ENCODE peak calls at places on chromosomes 13 and 19, in eight cellular contexts. A, B, J, G, Z, I, P and O are unnamed samples. For H3K9me3, the result is how much of the 10 kb centered on the place peaks cover.

GRCh38 chr19:3851254-3852176 is 17.3 kb downstream of the ZFR2 start:
- DNase-seq in B (no peak), P (no peak), I (no peak), A (no peak), G (no peak), J (no peak), Z (no peak), O (no peak)

GRCh38 chr19:33005440-33005839 is 33.4 kb downstream of the FAAP24 start:
- DNase-seq in P (no peak), B (no peak), I (no peak), G (no peak), J (peak), A (no peak), Z (no peak), O (no peak)

GRCh38 chr19:1183543-1184172 is 9.6 kb upstream of the SBNO2 start:
- DNase-seq in B (peak), P (no peak), I (no peak), J (no peak), G (peak), A (peak), Z (no peak), O (peak)

GRCh38 chr19:35773020-35773809 is 2.1 kb upstream of the ARHGAP33 start:
- DNase-seq in A (no peak), J (no peak), Z (no peak), G (no peak), P (no peak), I (no peak), B (peak), O (no peak)

GRCh38 chr13:82803341-82803740 is 1078.9 kb downstream of the SLITRK1 start:
- DNase-seq in B (no peak), J (no peak), Z (no peak), I (no peak), G (no peak), P (no peak), A (no peak), O (no peak)

GRCh38 chr13:102504002-102504401 is 92.8 kb upstream of the TPP2 start:
- DNase-seq in I (no peak), A (no peak), G (no peak), J (no peak), P (no peak), B (no peak), Z (no peak), O (no peak)

GRCh38 chr13:100304241-100304640 is 215.3 kb downstream of the PCCA start:
- DNase-seq in Z (no peak), I (no peak), J (no peak), P (no peak), A (no peak), G (no peak), B (no peak), O (no peak)

GRCh38 chr13:86020350-86021002 is 221.3 kb upstream of the SLITRK6 start:
- DNase-seq in G (no peak), A (no peak), P (no peak), Z (no peak), B (peak), I (no peak), J (no peak), O (no peak)

GRCh38 chr13:84831666-84832657 is 949.7 kb upstream of the SLITRK1 start:
- DNase-seq in G (no peak), Z (no peak), A (no peak), P (peak), J (no peak), B (no peak), I (no peak), O (no peak)

GRCh38 chr13:73273276-73273675 is 214.5 kb downstream of the KLF5 start:
- DNase-seq in J (no peak), P (no peak), Z (no peak), I (no peak), G (no peak), A (no peak), B (no peak), O (no peak)

DNA sequence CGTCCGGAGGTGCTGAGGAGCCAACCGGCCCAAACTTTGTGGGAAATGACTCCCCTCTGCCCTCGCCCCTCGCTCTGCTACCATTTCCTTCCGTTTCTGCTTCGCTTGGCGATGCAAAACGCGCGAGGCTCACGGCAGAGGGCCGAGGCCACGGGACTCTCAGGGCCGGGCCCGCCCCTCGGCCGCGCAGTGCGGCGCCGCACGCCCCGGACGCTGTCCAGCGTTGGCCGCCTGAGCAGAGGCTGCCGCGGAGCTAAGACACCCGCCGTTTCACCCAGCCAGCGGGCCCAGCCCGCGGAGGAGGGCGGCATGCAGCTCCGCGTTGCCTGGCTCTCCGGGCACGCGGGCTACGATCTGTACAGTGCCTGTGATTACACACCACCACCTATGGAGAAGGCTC is 2.1 kb upstream of the ZNF578 start:
- DNase-seq in A (no peak), I (no peak), J (no peak), G (no peak), P (no peak), B (no peak), Z (no peak), O (no peak)
- H3K9me3 ChIP-seq in A (under half), I (under half), J (under half), G (under half), P (under half), B (under half), Z (under half), O (under half)

GRCh38 chr13:67075239-67075638 is 154.9 kb downstream of the PCDH9 start:
- DNase-seq in A (no peak), Z (no peak), G (no peak), B (peak), P (no peak), J (no peak), I (no peak), O (no peak)

GRCh38 chr13:67080351-67080750 is 149.8 kb downstream of the PCDH9 start:
- DNase-seq in B (no peak), A (no peak), G (no peak), Z (no peak), P (no peak), J (no peak), I (no peak), O (no peak)

GRCh38 chr13:67076378-67076777 is 153.8 kb downstream of the PCDH9 start:
- DNase-seq in J (no peak), A (no peak), B (peak), I (no peak), P (no peak), Z (no peak), G (no peak), O (no peak)

GRCh38 chr13:67078062-67078461 is 152.1 kb downstream of the PCDH9 start:
- DNase-seq in J (no peak), B (no peak), I (no peak), A (no peak), G (no peak), Z (no peak), P (no peak), O (no peak)

GRCh38 chr13:67077132-67077531 is 153.0 kb downstream of the PCDH9 start:
- DNase-seq in A (no peak), P (no peak), Z (no peak), G (no peak), I (no peak), B (no peak), J (no peak), O (no peak)
- TF ChIP-seq POLR2A in A (no peak), P (no peak), Z (no peak), G (no peak), I (no peak), B (no peak), J (no peak), O (no peak)

DNA sequence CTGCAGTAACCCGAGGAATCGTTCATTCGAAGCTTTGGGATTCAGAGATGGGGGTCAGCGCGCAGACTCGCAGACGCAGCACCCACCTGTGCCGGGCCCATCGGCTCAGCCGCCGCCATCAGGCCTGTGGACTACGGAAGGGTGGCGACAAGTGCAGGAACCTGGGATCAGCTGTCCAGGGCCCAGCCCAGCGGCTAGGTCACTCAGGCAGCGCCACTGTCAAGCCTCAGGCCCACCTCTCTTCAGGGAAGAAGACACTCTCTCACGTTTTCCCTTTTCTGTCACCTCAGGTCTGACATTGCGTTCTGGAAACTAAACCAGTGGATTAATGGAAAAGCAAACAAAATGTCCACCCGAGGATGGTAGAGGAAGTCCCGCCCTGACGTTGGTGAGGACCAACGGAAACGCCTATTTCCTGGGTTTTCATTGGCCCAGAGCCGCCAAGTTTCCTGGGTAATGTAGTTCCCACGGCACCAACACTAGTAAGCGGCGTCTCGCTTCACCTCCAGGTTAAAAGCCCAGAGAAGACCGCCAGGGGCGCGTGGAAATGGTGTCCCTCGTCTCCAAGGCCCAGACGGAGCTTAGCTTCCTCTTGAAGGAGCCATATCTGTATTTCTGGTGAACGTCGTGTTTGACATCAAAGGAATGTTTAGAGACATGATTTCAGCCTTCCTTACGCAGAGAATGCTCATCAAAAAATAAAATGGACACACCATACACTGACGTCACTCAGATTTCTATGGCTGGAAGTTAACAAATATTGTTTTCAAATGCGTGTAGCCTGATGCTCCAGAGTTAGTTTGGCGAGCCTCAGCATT is at the start of gene ZNF772:
- DNase-seq in B (peak), I (peak), Z (peak), G (peak), P (peak), A (peak), J (peak), O (peak)
- H3K9me3 ChIP-seq in B (under half), I (under half), Z (under half), G (under half), P (under half), A (under half), J (under half), O (under half)

GRCh38 chr19:13731147-13731964 is 33.0 kb upstream of the MRI1 start:
- DNase-seq in B (peak), J (peak), I (peak), G (peak), Z (peak), P (peak), A (peak), O (peak)
- TF ChIP-seq POLR2A in B (peak), J (peak), I (peak), G (peak), Z (peak), P (peak), A (peak), O (peak)